ENCODE peak calls at places on chromosomes 1 and 21, in ten cellular contexts. I is effector memory CD4-positive, alpha-beta T cell; R is cardiac muscle cell; K is IMR-90; T is K562; C is naive thymus-derived CD4-positive, alpha-beta T cell; J is testis; V is tibial artery; F is CD8-positive, alpha-beta T cell; N is keratinocyte. O is an unnamed sample. For H3K9me3 and H3K36me3, the result is how much of the 10 kb centered on the place peaks cover.

GRCh38 chr21:32426592-32427051 is 14.1 kb downstream of the EVA1C start:
- DNase-seq in I (no peak), R (peak), K (peak), T (no peak), C (no peak), J (no peak), V (no peak), F (no peak), N (no peak), O (no peak)

GRCh38 chr21:33262921-33263320 is 3.2 kb upstream of the IL10RB start:
- DNase-seq in I (no peak), R (no peak), K (no peak), T (no peak), C (no peak), J (no peak), V (no peak), F (no peak), N (no peak), O (no peak)

GRCh38 chr1:162840256-162840839 is 20.6 kb downstream of the CCDC190 start:
- DNase-seq in I (no peak), R (no peak), K (peak), T (no peak), C (no peak), J (no peak), V (no peak), F (no peak), N (no peak), O (no peak)

GRCh38 chr1:232965124-232965911 is 14.9 kb downstream of the NTPCR start:
- DNase-seq in I (no peak), R (no peak), K (no peak), T (no peak), C (no peak), J (no peak), V (no peak), F (no peak), N (no peak), O (no peak)

GRCh38 chr1:198932351-198932991 is 293.6 kb downstream of the PTPRC start:
- DNase-seq in I (no peak), R (no peak), K (peak), T (no peak), C (peak), J (no peak), V (no peak), F (no peak), N (no peak), O (no peak)

GRCh38 chr1:10738125-10738746 is 58.2 kb downstream of the CASZ1 start:
- DNase-seq in I (no peak), R (no peak), K (no peak), T (no peak), C (no peak), J (no peak), V (no peak), F (no peak), N (no peak), O (no peak)

GRCh38 chr1:75338974-75339483 is 204.8 kb downstream of the LHX8 start:
- DNase-seq in I (no peak), R (no peak), K (no peak), T (no peak), C (no peak), J (no peak), V (no peak), F (no peak), N (no peak), O (no peak)

GRCh38 chr1:119611701-119612113 is 36.4 kb downstream of the ZNF697 start:
- DNase-seq in I (peak), R (peak), K (no peak), T (peak), C (peak), J (peak), V (peak), F (peak), N (peak), O (peak)

GRCh38 chr1:45359882-45360513 is 19.8 kb upstream of the MUTYH start:
- DNase-seq in I (peak), R (peak), K (peak), T (peak), C (peak), J (peak), V (peak), F (no peak), N (no peak), O (no peak)

GRCh38 chr1:46413596-46413985 is 19.5 kb downstream of the FAAH start:
- DNase-seq in I (peak), R (peak), K (no peak), T (peak), C (no peak), J (no peak), V (no peak), F (no peak), N (no peak), O (peak)

GRCh38 chr1:54490361-54491248 is 57.4 kb upstream of the ACOT11 start:
- DNase-seq in I (no peak), R (peak), K (no peak), T (peak), C (no peak), J (no peak), V (no peak), F (no peak), N (no peak), O (no peak)

GRCh38 chr1:15157524-15158399 is 4.2 kb downstream of the TMEM51 start:
- DNase-seq in I (no peak), R (no peak), K (no peak), T (no peak), C (no peak), J (no peak), V (no peak), F (no peak), N (no peak), O (no peak)

GRCh38 chr1:39167632-39168209 is 36.8 kb upstream of the MACF1 start:
- DNase-seq in I (no peak), R (peak), K (peak), T (peak), C (no peak), J (no peak), V (no peak), F (no peak), N (no peak), O (no peak)

GRCh38 chr1:179742717-179743678 is at the start of gene FAM163A:
- DNase-seq in I (no peak), R (peak), K (no peak), T (no peak), C (peak), J (no peak), V (no peak), F (no peak), N (no peak), O (no peak)

GRCh38 chr1:205922806-205923205 is 20.4 kb downstream of the SLC26A9 start:
- DNase-seq in I (no peak), R (no peak), K (no peak), T (no peak), C (no peak), J (no peak), V (no peak), F (no peak), N (no peak), O (no peak)

GRCh38 chr1:47708658-47709301 is 270.9 kb downstream of the FOXD2 start:
- DNase-seq in I (no peak), R (peak), K (no peak), T (no peak), C (no peak), J (no peak), V (no peak), F (no peak), N (no peak), O (no peak)

GRCh38 chr1:93738075-93738622 is 56.5 kb upstream of the BCAR3 start:
- DNase-seq in I (no peak), R (peak), K (peak), T (no peak), C (no peak), J (no peak), V (no peak), F (no peak), N (peak), O (no peak)

GRCh38 chr21:42799948-42800347 is 79.4 kb downstream of the WDR4 start:
- DNase-seq in I (no peak), R (no peak), K (no peak), T (no peak), C (no peak), J (no peak), V (no peak), F (no peak), N (no peak), O (no peak)

GRCh38 chr1:61322008-61322744 is 239.8 kb downstream of the NFIA start:
- DNase-seq in I (no peak), R (no peak), K (no peak), T (no peak), C (no peak), J (no peak), V (no peak), F (no peak), N (no peak), O (no peak)

GRCh38 chr1:7070389-7071029 is 285.3 kb downstream of the CAMTA1 start:
- DNase-seq in I (peak), R (peak), K (peak), T (peak), C (peak), J (peak), V (peak), F (peak), N (no peak), O (peak)

GRCh38 chr1:64080947-64081562 is 122.4 kb upstream of the UBE2U start:
- DNase-seq in I (no peak), R (peak), K (peak), T (no peak), C (no peak), J (no peak), V (no peak), F (no peak), N (no peak), O (no peak)

GRCh38 chr1:196531737-196532514 is 76.3 kb downstream of the KCNT2 start:
- DNase-seq in I (no peak), R (peak), K (no peak), T (no peak), C (no peak), J (no peak), V (no peak), F (no peak), N (no peak), O (no peak)

GRCh38 chr21:45556645-45557601 is 14.7 kb upstream of the SLC19A1 start:
- DNase-seq in I (no peak), R (no peak), K (no peak), T (no peak), C (no peak), J (no peak), V (no peak), F (no peak), N (no peak), O (no peak)

GRCh38 chr21:36510911-36511310 is 31.0 kb upstream of the CLDN14 start:
- DNase-seq in I (no peak), R (no peak), K (no peak), T (no peak), C (no peak), J (no peak), V (no peak), F (no peak), N (no peak), O (no peak)

GRCh38 chr1:69863704-69864103 is 296.0 kb downstream of the LRRC7 start:
- DNase-seq in I (no peak), R (no peak), K (no peak), T (no peak), C (no peak), J (no peak), V (no peak), F (no peak), N (no peak), O (no peak)

GRCh38 chr1:81550753-81551152 is 250.0 kb upstream of the ADGRL2 start:
- DNase-seq in I (no peak), R (no peak), K (no peak), T (no peak), C (no peak), J (no peak), V (no peak), F (no peak), N (no peak), O (no peak)

GRCh38 chr1:209708297-209708696 is 3.7 kb downstream of the HSD11B1 start:
- DNase-seq in I (no peak), R (no peak), K (no peak), T (no peak), C (no peak), J (no peak), V (no peak), F (no peak), N (no peak), O (no peak)

GRCh38 chr1:210372931-210373627 is 44.4 kb downstream of the HHAT start:
- DNase-seq in I (no peak), R (no peak), K (no peak), T (no peak), C (no peak), J (no peak), V (no peak), F (no peak), N (no peak), O (no peak)

GRCh38 chr1:36160949-36161485 is 5.1 kb downstream of the MAP7D1 start:
- DNase-seq in I (peak), R (peak), K (peak), T (peak), C (peak), J (no peak), V (peak), F (peak), N (no peak), O (peak)

GRCh38 chr1:67537647-67538018 is 107.4 kb upstream of the SERBP1 start:
- DNase-seq in I (no peak), R (no peak), K (no peak), T (no peak), C (no peak), J (peak), V (no peak), F (no peak), N (no peak), O (no peak)

GRCh38 chr1:241591736-241592135 is 48.4 kb downstream of the CHML start:
- DNase-seq in I (no peak), R (no peak), K (no peak), T (peak), C (no peak), J (no peak), V (no peak), F (no peak), N (no peak), O (no peak)

GRCh38 chr1:163074716-163075284 is 5.6 kb downstream of the RGS4 start:
- DNase-seq in I (no peak), R (no peak), K (no peak), T (no peak), C (no peak), J (no peak), V (no peak), F (no peak), N (no peak), O (no peak)

GRCh38 chr1:12595839-12596821 is 21.9 kb downstream of the DHRS3 start:
- DNase-seq in I (no peak), R (peak), K (peak), T (no peak), C (no peak), J (peak), V (peak), F (no peak), N (no peak), O (no peak)

GRCh38 chr1:92029241-92029922 is 403 bp upstream of the EPHX4 start:
- DNase-seq in I (no peak), R (no peak), K (peak), T (no peak), C (no peak), J (no peak), V (no peak), F (no peak), N (no peak), O (no peak)

GRCh38 chr1:83791821-83792437 is 207.0 kb downstream of the TTLL7 start:
- DNase-seq in I (no peak), R (no peak), K (peak), T (no peak), C (no peak), J (no peak), V (no peak), F (no peak), N (no peak), O (no peak)

GRCh38 chr1:203207751-203208150 is 21.2 kb upstream of the CHI3L1 start:
- DNase-seq in I (no peak), R (no peak), K (no peak), T (no peak), C (no peak), J (no peak), V (no peak), F (no peak), N (no peak), O (no peak)

GRCh38 chr1:227388771-227389170 is 70.5 kb upstream of the CDC42BPA start:
- DNase-seq in I (no peak), R (no peak), K (no peak), T (no peak), C (no peak), J (no peak), V (no peak), F (no peak), N (no peak), O (no peak)

GRCh38 chr1:4513326-4514114 is 140.9 kb upstream of the AJAP1 start:
- DNase-seq in I (no peak), R (no peak), K (no peak), T (no peak), C (no peak), J (no peak), V (no peak), F (no peak), N (no peak), O (no peak)
- H3K9me3 ChIP-seq in I (under half), R (under half), K (half or more), T (under half), C (under half), J (under half), V (under half), F (under half), N (under half), O (under half)

DNA sequence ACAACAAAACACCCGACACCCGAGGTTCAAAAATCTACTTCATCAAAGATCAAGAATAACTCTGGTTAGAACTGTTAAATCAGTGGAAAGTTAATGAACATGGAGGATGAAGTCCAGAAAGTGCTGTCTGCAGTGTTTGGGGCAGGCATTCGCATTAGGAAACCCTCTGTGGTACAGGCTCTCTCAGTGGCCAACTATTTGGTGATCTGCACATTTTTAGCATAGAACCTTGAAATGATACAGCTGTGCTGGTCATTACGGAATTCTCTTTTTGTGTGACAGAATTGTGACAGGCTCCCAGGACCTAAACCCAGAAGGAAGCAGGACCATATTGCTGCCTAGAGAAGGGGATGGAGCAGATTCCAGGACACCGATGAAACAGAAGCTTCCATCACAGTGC is 89.0 kb downstream of the SLC45A1 start:
- DNase-seq in I (no peak), R (peak), K (no peak), T (no peak), C (no peak), J (no peak), V (no peak), F (no peak), N (no peak), O (no peak)
- H3K27ac ChIP-seq in I (no peak), R (no peak), K (peak), T (no peak), C (no peak), J (no peak), V (peak), F (no peak), N (no peak), O (peak)

GRCh38 chr1:247329097-247329617 is 2.5 kb downstream of the ZNF496 start:
- DNase-seq in I (no peak), R (no peak), K (no peak), T (no peak), C (no peak), J (no peak), V (no peak), F (no peak), N (no peak), O (no peak)
- H3K36me3 ChIP-seq in I (under half), R (under half), K (under half), T (half or more), C (under half), J (under half), V (under half), F (under half), N (under half), O (under half)

GRCh38 chr1:17679856-17680255 is 75.3 kb upstream of the ACTL8 start:
- DNase-seq in I (no peak), R (no peak), K (no peak), T (no peak), C (no peak), J (no peak), V (no peak), F (no peak), N (no peak), O (no peak)
- H3K9me3 ChIP-seq in I (under half), R (under half), K (under half), T (under half), C (under half), J (under half), V (under half), F (under half), N (under half), O (under half)